ENCODE peak calls at places on chromosome X, in four cellular contexts. G is stimulated activated CD8-positive, alpha-beta memory T cell treated with anti-CD3 and anti-CD28 coated beads, Interleukin-7, amount 100 ng/mL, for 1 hour; I is right lobe of liver; C is effector memory CD4-positive, alpha-beta T cell. U is an unnamed sample.

GRCh38 chrX:7943600-7944245 is 16.5 kb upstream of the PNPLA4 start:
- DNase-seq in G (no peak), I (no peak), C (no peak), U (no peak)

GRCh38 chrX:10949541-10949940 is 161.6 kb upstream of the HCCS start:
- DNase-seq in G (no peak), I (no peak), C (no peak), U (no peak)

GRCh38 chrX:37997096-37997495 is 9.3 kb upstream of the SYTL5 start:
- DNase-seq in G (no peak), I (no peak), C (no peak), U (no peak)

GRCh38 chrX:130851569-130851968 is 51.4 kb downstream of the ENOX2 start:
- DNase-seq in G (no peak), I (no peak), C (no peak), U (no peak)

GRCh38 chrX:39058724-39059123 is 257.5 kb downstream of the MID1IP1 start:
- DNase-seq in G (no peak), I (no peak), C (no peak), U (no peak)

GRCh38 chrX:20530319-20530979 is 263.7 kb upstream of the RPS6KA3 start:
- DNase-seq in G (peak), I (peak), C (peak), U (peak)

GRCh38 chrX:7147431-7147977 is at the start of gene STS:
- DNase-seq in G (no peak), I (peak), C (peak), U (peak)

GRCh38 chrX:151722241-151722846 is 6.5 kb downstream of the FATE1 start:
- DNase-seq in G (no peak), I (no peak), C (no peak), U (peak)

GRCh38 chrX:7711167-7711566 is 131.8 kb upstream of the VCX start:
- DNase-seq in G (no peak), I (no peak), C (no peak), U (no peak)

GRCh38 chrX:150983526-150984163 is 510 bp downstream of the HMGB3 start:
- DNase-seq in G (no peak), I (no peak), C (no peak), U (no peak)

GRCh38 chrX:40581333-40581910 is 652 bp downstream of the ATP6AP2 start:
- DNase-seq in G (no peak), I (no peak), C (peak), U (no peak)

GRCh38 chrX:129875669-129876068 is 30.3 kb upstream of the UTP14A start:
- DNase-seq in G (no peak), I (no peak), C (no peak), U (no peak)

GRCh38 chrX:134396174-134396573 is 63.8 kb upstream of the HPRT1 start:
- DNase-seq in G (no peak), I (no peak), C (no peak), U (no peak)

GRCh38 chrX:39766085-39766726 is 331.6 kb downstream of the BCOR start:
- DNase-seq in G (no peak), I (no peak), C (no peak), U (no peak)

GRCh38 chrX:40152706-40153334 is 55.1 kb upstream of the BCOR start:
- DNase-seq in G (no peak), I (peak), C (no peak), U (no peak)

GRCh38 chrX:153626025-153626633 is 20.9 kb upstream of the DUSP9 start:
- DNase-seq in G (no peak), I (no peak), C (no peak), U (no peak)

GRCh38 chrX:74537011-74537390 is 77.4 kb downstream of the RLIM start:
- DNase-seq in G (no peak), I (no peak), C (no peak), U (no peak)

GRCh38 chrX:581717-582116 is 48.9 kb upstream of the SHOX start:
- DNase-seq in G (no peak), I (no peak), C (no peak), U (no peak)

GRCh38 chrX:39112143-39112542 is 310.9 kb downstream of the MID1IP1 start:
- DNase-seq in G (no peak), I (no peak), C (no peak), U (no peak)

GRCh38 chrX:70038951-70039350 is 10.8 kb downstream of the AWAT2 start:
- DNase-seq in G (no peak), I (no peak), C (no peak), U (no peak)

GRCh38 chrX:35841872-35842271 is 43.7 kb downstream of the MAGEB16 start:
- DNase-seq in G (no peak), I (no peak), C (no peak), U (no peak)

GRCh38 chrX:21943460-21944135 is 3.1 kb downstream of the SMS start:
- DNase-seq in G (no peak), I (no peak), C (no peak), U (no peak)

GRCh38 chrX:45714864-45715263 is 514.2 kb upstream of the DIPK2B start:
- DNase-seq in G (no peak), I (no peak), C (no peak), U (no peak)

GRCh38 chrX:107674480-107675364 is 46.4 kb downstream of the PRPS1 start:
- DNase-seq in G (no peak), I (peak), C (peak), U (no peak)

GRCh38 chrX:39759526-39760224 is 338.1 kb downstream of the BCOR start:
- DNase-seq in G (no peak), I (no peak), C (no peak), U (no peak)

GRCh38 chrX:115679460-115679859 is 118.5 kb downstream of the PLS3 start:
- DNase-seq in G (no peak), I (no peak), C (no peak), U (no peak)

GRCh38 chrX:76454456-76454927 is 27.0 kb downstream of the MAGEE1 start:
- DNase-seq in G (no peak), I (no peak), C (no peak), U (no peak)

U was measured in NCI-H1930.